ENCODE peak calls at places on chromosomes 6 and 20, in six cellular contexts. F, R, D, A, E and T are unnamed samples.

GRCh38 chr6:122494665-122495272 is 23.2 kb upstream of the SERINC1 start:
- DNase-seq in F (no peak), D (no peak), R (no peak), E (no peak), A (no peak), T (no peak)

GRCh38 chr6:105911106-105911629 is 175.0 kb upstream of the PRDM1 start:
- DNase-seq in F (no peak), E (no peak), A (no peak), D (no peak), R (no peak), T (no peak)

GRCh38 chr20:51487525-51488279 is 54.8 kb downstream of the NFATC2 start:
- DNase-seq in F (no peak), D (no peak), A (no peak), E (no peak), R (no peak), T (peak; percentile 91)

GRCh38 chr6:161370882-161371281 is 97.0 kb upstream of the AGPAT4 start:
- DNase-seq in D (no peak), F (peak; percentile 79), R (no peak), E (peak; percentile 65), A (peak; percentile 85), T (peak; percentile 77)

GRCh38 chr20:38692436-38693411 is 31.6 kb upstream of the SLC32A1 start:
- DNase-seq in F (peak; percentile 50), A (peak; percentile 63), D (no peak), R (peak; percentile 66), E (peak; percentile 75), T (peak; percentile 78)

GRCh38 chr6:4675086-4675485 is 101.1 kb upstream of the CDYL start:
- DNase-seq in D (no peak), F (no peak), E (no peak), A (no peak), R (no peak), T (no peak)

GRCh38 chr6:156189714-156190113 is 587.5 kb upstream of the ARID1B start:
- DNase-seq in R (no peak), E (no peak), A (no peak), F (no peak), D (no peak), T (peak; percentile 17)

GRCh38 chr6:95094751-95095150 is 482.6 kb upstream of the MANEA start:
- DNase-seq in D (no peak), A (no peak), F (no peak), R (no peak), E (no peak), T (peak; percentile 44)

GRCh38 chr20:1718604-1719384 is 61.2 kb upstream of the SIRPG start:
- DNase-seq in E (no peak), A (no peak), R (no peak), F (no peak), D (peak; percentile 80), T (peak; percentile 98)

GRCh38 chr6:80457044-80457933 is 350.8 kb downstream of the BCKDHB start:
- DNase-seq in E (no peak), F (no peak), R (no peak), D (peak; percentile 87), A (no peak), T (peak; percentile 98)

GRCh38 chr20:36854343-36855240 is 21.3 kb upstream of the TLDC2 start:
- DNase-seq in E (no peak), A (no peak), F (no peak), D (no peak), R (no peak), T (peak; percentile 52)

GRCh38 chr6:56661298-56661697 is 18.6 kb upstream of the DST start:
- DNase-seq in R (no peak), D (no peak), E (no peak), F (no peak), A (no peak), T (no peak)

GRCh38 chr6:170505306-170505705 is 47.8 kb downstream of the PSMB1 start:
- DNase-seq in D (no peak), A (no peak), E (no peak), R (no peak), F (no peak), T (no peak)

GRCh38 chr6:162674452-162674851 is 53.1 kb downstream of the PRKN start:
- DNase-seq in A (no peak), D (no peak), R (no peak), E (no peak), F (no peak), T (no peak)

GRCh38 chr6:112320561-112321300 is 26.4 kb upstream of the RFPL4B start:
- DNase-seq in R (no peak), D (no peak), A (no peak), E (no peak), F (no peak), T (no peak)

GRCh38 chr6:4682431-4683159 is 93.6 kb upstream of the CDYL start:
- DNase-seq in F (no peak), E (no peak), D (no peak), A (no peak), R (no peak), T (no peak)

GRCh38 chr6:150176152-150176551 is 33.3 kb downstream of the PPP1R14C start:
- DNase-seq in F (no peak), D (no peak), A (no peak), R (peak; percentile 74), E (no peak), T (no peak)

GRCh38 chr6:117540670-117541069 is 58.2 kb downstream of the DCBLD1 start:
- DNase-seq in E (no peak), D (no peak), R (no peak), A (no peak), F (no peak), T (peak; percentile 94)

GRCh38 chr6:22071655-22072054 is 225.2 kb downstream of the PRL start:
- DNase-seq in D (peak; percentile 72), R (peak; percentile 57), E (peak; percentile 1), A (peak; percentile 47), F (no peak), T (no peak)

GRCh38 chr20:20037960-20038359 is 14.3 kb downstream of the CRNKL1 start:
- DNase-seq in D (no peak), E (no peak), F (no peak), R (no peak), A (no peak), T (no peak)

GRCh38 chr6:131782764-131783163 is 25.1 kb upstream of the ENPP1 start:
- DNase-seq in E (no peak), D (no peak), A (no peak), F (no peak), R (no peak), T (peak; percentile 23)

GRCh38 chr6:105135056-105135455 is 44.8 kb downstream of the POPDC3 start:
- DNase-seq in E (no peak), A (no peak), F (no peak), D (no peak), R (no peak), T (peak; percentile 21)

GRCh38 chr6:73353636-73354388 is at the start of gene DPPA5:
- DNase-seq in D (no peak), E (no peak), F (no peak), A (no peak), R (no peak), T (no peak)

GRCh38 chr6:73354389-73354651 is 244 bp upstream of the DPPA5 start:
- DNase-seq in D (no peak), A (no peak), R (no peak), E (no peak), F (no peak), T (no peak)

GRCh38 chr6:73343164-73343563 is 10.9 kb downstream of the DPPA5 start:
- DNase-seq in F (no peak), E (no peak), R (no peak), A (no peak), D (no peak), T (no peak)

GRCh38 chr6:73349311-73349710 is 4.8 kb downstream of the DPPA5 start:
- DNase-seq in A (no peak), E (no peak), D (no peak), R (no peak), F (no peak), T (no peak)

DNA sequence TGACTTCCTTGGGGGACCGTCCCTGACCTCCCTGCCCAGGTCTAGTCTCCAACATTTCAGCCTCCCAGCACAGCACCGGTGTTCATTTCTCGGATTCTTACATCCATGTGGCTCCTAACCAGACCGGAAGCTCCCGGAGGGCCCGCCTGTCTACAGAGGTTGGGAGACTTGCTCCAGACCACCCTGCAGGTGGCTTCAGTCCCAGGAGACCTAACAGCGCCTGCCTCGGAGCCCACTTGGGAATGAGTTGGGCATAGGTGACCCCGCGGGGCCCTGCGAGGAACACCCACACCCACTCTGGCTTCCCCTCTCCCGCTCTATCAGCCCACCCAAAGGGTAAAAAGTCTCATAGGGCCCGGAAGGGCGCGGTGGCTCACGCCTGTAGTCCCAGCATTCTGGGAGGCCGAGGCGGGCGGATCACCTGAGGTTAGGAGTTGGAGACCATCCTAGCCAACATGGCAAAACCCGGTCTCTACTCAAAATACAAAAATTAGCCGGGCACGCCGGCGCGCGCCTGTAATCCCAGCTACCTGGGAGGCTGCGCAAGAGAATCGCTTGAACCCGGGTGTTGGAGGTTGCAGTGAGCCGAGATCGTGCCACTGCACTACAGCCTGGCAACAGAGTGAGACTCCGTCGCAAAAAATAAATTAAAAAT is 5.4 kb downstream of the DPPA5 start:
- DNase-seq in D (no peak), R (no peak), E (no peak), F (no peak), A (no peak), T (no peak)
- TF ChIP-seq CTCF in D (no peak), R (no peak), E (no peak), F (no peak), A (no peak), T (no peak)

GRCh38 chr6:34095741-34096140 is 50.1 kb downstream of the GRM4 start:
- DNase-seq in A (no peak), D (no peak), R (no peak), E (no peak), F (no peak), T (no peak)

GRCh38 chr6:34093206-34093605 is 52.7 kb downstream of the GRM4 start:
- DNase-seq in F (no peak), E (no peak), D (no peak), R (no peak), A (no peak), T (no peak)

GRCh38 chr6:34093854-34094430 is 51.9 kb downstream of the GRM4 start:
- DNase-seq in A (no peak), D (no peak), R (no peak), F (no peak), E (no peak), T (no peak)

GRCh38 chr6:34095136-34095505 is 50.8 kb downstream of the GRM4 start:
- DNase-seq in E (no peak), R (no peak), F (no peak), A (no peak), D (no peak), T (no peak)

GRCh38 chr6:34094474-34095135 is 51.3 kb downstream of the GRM4 start:
- DNase-seq in R (no peak), D (no peak), F (no peak), E (no peak), A (no peak), T (no peak)
- TF ChIP-seq CTCF in R (no peak), D (no peak), F (no peak), E (no peak), A (no peak), T (no peak)

DNA sequence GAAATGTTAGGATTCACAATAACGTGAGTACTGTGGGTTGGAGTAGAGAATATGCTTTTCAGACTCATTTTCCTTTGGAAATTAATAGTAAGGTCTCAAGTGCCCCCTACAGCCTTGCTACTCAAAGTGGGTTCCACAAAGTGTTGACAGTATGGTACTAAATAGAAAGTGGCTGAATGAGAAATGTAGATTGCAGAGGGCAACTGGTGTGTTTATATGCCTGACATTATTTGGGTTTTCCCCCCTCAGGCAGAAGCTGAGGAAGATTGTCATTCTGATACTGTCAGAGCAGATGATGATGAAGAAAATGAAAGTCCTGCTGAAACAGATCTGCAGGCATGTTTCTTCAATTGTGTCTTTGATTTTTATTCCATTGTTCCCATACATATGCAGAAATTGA is 5.6 kb downstream of the FBXO9 start:
- DNase-seq in A (peak; percentile 48), E (no peak), R (no peak), D (no peak), F (peak; percentile 65), T (no peak)
- TF ChIP-seq CTCF in A (no peak), E (no peak), R (no peak), D (no peak), F (no peak), T (no peak)

GRCh38 chr6:134686071-134686470 is 263.8 kb downstream of the ALDH8A1 start:
- DNase-seq in R (no peak), E (no peak), D (no peak), A (no peak), F (no peak), T (peak; percentile 91)
- TF ChIP-seq CTCF in R (no peak), E (no peak), D (no peak), A (no peak), F (no peak), T (no peak)